ENCODE peak calls at places on chromosome 16, in six cellular contexts. E is upper lobe of left lung, D is sigmoid colon, V is GM23338, H is esophagus muscularis mucosa, X is transverse colon. O is an unnamed sample.

GRCh38 chr16:68445458-68445857 is 2.9 kb downstream of the SMPD3 start:
- DNase-seq in E (peak; percentile 44), D (no peak), V (peak; percentile 94), H (no peak), X (peak; percentile 64), O (no peak)

GRCh38 chr16:87037012-87037411 is 280.2 kb downstream of the C16orf95 start:
- DNase-seq in E (no peak), D (peak; percentile 25), V (no peak), H (no peak), X (no peak), O (no peak)

GRCh38 chr16:84952335-84953050 is 58.8 kb downstream of the ZDHHC7 start:
- DNase-seq in E (peak; percentile 87), D (peak; percentile 93), V (peak; percentile 90), H (peak; percentile 95), X (peak; percentile 83), O (peak; percentile 71)

GRCh38 chr16:24873028-24873427 is 27.3 kb downstream of the SLC5A11 start:
- DNase-seq in E (no peak), D (no peak), V (no peak), H (no peak), X (no peak), O (no peak)

GRCh38 chr16:15542261-15542660 is 100.7 kb downstream of the MARF1 start:
- DNase-seq in E (no peak), D (no peak), V (peak; percentile 87), H (no peak), X (no peak), O (no peak)

GRCh38 chr16:73031155-73031866 is 16.6 kb downstream of the ZFHX3 start:
- DNase-seq in E (no peak), D (peak; percentile 54), V (no peak), H (no peak), X (no peak), O (no peak)

GRCh38 chr16:61042736-61043135 is 993.5 kb downstream of the CDH8 start:
- DNase-seq in E (no peak), D (no peak), V (peak; percentile 66), H (no peak), X (no peak), O (no peak)

GRCh38 chr16:55393976-55394375 is 70.0 kb downstream of the IRX6 start:
- DNase-seq in E (no peak), D (no peak), V (no peak), H (no peak), X (no peak), O (no peak)

GRCh38 chr16:89116341-89117238 is 22.9 kb downstream of the ACSF3 start:
- DNase-seq in E (no peak), D (no peak), V (no peak), H (no peak), X (peak; percentile 6), O (no peak)

GRCh38 chr16:1310832-1311200 is 1.4 kb downstream of the UBE2I start:
- DNase-seq in E (no peak), D (no peak), V (no peak), H (no peak), X (no peak), O (no peak)

GRCh38 chr16:85637808-85638186 is 24.7 kb downstream of the GSE1 start:
- DNase-seq in E (peak; percentile 85), D (no peak), V (no peak), H (no peak), X (no peak), O (no peak)

GRCh38 chr16:46808997-46809396 is 22.0 kb downstream of the C16orf87 start:
- DNase-seq in E (no peak), D (no peak), V (no peak), H (no peak), X (no peak), O (no peak)

GRCh38 chr16:87917503-87917902 is 18.8 kb downstream of the CA5A start:
- DNase-seq in E (no peak), D (no peak), V (no peak), H (no peak), X (no peak), O (no peak)

DNA sequence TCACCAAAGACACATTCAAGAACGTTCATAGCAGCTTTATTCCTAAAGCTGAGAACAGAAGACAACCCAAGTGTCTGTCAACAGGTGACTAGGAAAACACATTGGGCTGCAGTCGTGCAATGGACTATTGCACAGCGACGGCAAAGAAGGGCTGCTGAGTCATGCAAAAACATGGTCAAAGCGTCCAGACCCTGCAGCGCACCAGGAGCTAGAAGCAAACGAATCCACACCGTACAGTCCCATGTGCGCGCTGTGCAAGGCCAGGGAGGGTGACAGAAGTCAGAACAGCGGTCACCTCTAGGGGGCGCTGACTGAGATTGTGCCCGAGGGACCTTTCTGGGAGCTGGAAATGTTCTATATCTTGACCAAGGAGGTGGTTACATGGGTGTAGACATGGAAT is 266.4 kb downstream of the MAF start:
- DNase-seq in E (no peak), D (no peak), V (peak; percentile 73), H (no peak), X (peak; percentile 20), O (no peak)
- TF ChIP-seq CTCF in E (peak; percentile 12), D (no peak), V (peak; percentile 91), H (no peak), X (no peak), O (no peak)

GRCh38 chr16:57945740-57946138 is 25.2 kb downstream of the CNGB1 start:
- DNase-seq in E (no peak), D (no peak), V (peak; percentile 49), H (no peak), X (no peak), O (no peak)

GRCh38 chr16:57948027-57948426 is 22.9 kb downstream of the CNGB1 start:
- DNase-seq in E (no peak), D (no peak), V (no peak), H (no peak), X (no peak), O (no peak)

GRCh38 chr16:57944961-57945739 is 25.8 kb downstream of the CNGB1 start:
- DNase-seq in E (no peak), D (no peak), V (no peak), H (no peak), X (no peak), O (no peak)

GRCh38 chr16:57949013-57949412 is 21.9 kb downstream of the CNGB1 start:
- DNase-seq in E (no peak), D (no peak), V (peak; percentile 52), H (no peak), X (no peak), O (no peak)

DNA sequence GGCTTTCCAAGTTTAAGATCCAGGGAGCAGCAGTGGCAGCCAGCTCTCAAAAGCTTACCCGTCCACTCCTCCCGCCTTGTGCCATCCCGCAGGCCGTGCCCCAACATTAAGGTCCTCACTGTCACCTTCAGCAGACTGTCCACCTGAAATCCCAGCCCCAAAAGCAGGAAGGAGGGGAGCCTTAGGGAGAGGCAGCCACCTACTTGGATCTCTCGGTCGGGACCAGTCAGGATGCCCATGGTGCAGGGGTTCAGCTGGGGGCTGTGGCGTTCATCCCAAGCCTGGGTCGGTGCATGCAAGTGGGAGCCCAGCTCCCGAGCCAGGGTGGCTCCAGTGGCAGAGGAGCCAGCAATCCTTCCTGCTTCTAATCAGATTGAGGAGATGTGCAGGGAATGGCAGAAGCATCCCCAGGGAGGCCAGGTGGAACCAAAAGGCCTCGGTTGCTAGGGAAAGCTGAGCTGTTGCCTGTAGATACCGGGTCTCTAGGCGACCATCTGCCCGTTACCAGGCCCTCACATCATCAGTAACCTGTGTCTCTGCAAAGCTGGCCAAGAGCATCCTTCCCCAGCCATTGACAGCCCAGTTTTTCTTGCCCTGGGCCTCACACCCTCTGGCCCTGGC is 24.6 kb downstream of the CNGB1 start:
- DNase-seq in E (no peak), D (no peak), V (no peak), H (no peak), X (no peak), O (no peak)
- TF ChIP-seq POLR2AphosphoS5 in E (no peak), D (no peak), V (no peak), H (no peak), X (no peak), O (no peak)

GRCh38 chr16:52863000-52863399 is 189.7 kb downstream of the CHD9NB start:
- DNase-seq in E (no peak), D (no peak), V (no peak), H (peak; percentile 7), X (no peak), O (no peak)

GRCh38 chr16:52861614-52862022 is 191.1 kb downstream of the CHD9NB start:
- DNase-seq in E (no peak), D (no peak), V (peak; percentile 71), H (peak; percentile 81), X (peak; percentile 22), O (no peak)
- TF ChIP-seq CTCF in E (peak; percentile 46), D (no peak), V (peak; percentile 72), H (no peak), X (peak; percentile 57), O (no peak)

GRCh38 chr16:75106351-75107274 is 10.0 kb downstream of the LDHD start:
- DNase-seq in E (no peak), D (peak; percentile 59), V (no peak), H (no peak), X (no peak), O (no peak)

GRCh38 chr16:75103994-75104393 is 12.6 kb downstream of the LDHD start:
- DNase-seq in E (no peak), D (no peak), V (no peak), H (no peak), X (no peak), O (no peak)

GRCh38 chr16:75104836-75105235 is 11.7 kb downstream of the LDHD start:
- DNase-seq in E (no peak), D (peak; percentile 69), V (no peak), H (no peak), X (no peak), O (no peak)

GRCh38 chr16:75107505-75107904 is 9.1 kb downstream of the LDHD start:
- DNase-seq in E (no peak), D (no peak), V (no peak), H (no peak), X (no peak), O (no peak)

DNA sequence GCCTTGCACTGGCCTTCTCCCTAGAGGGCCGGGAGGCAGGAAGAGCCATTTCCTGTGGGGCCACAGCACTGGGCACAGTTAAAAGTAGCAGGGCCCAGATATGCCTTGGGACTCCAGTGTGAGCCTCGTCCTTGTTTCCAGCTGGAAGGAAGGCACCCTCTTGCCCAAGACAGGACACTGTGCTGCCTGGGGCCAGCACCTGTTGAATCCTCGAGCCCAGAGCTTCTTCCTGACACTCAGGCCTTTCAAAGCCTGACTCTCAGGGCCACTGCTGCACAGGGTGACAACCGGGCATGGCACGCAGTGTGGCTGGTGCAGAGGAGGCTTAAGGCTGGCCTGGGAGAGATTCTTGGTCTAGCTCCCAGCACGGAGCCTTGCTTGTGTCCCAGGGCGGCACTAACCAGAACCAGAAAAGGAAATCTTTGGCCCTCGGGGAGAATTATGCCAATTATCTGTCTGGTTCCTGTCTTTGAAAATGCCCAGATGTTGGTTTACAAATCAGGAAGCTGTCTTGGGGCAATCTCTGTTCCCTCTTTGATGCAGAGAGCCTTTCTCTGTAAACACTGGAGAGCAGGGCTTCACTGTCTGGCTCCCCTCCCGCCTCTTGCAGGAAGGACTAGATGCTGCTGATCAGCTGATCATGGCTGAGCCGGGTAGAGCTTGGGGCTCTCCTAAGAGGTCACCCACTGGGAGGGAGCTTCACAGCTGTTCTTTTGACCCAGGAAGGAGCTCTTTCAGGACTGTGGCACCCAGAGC is 11.1 kb downstream of the LDHD start:
- DNase-seq in E (peak; percentile 72), D (peak; percentile 97), V (no peak), H (no peak), X (peak; percentile 62), O (no peak)
- TF ChIP-seq POLR2AphosphoS5 in E (no peak), D (peak; percentile 95), V (no peak), H (peak; percentile 88), X (peak; percentile 77), O (no peak)